ENCODE peak calls at places on chromosomes 3 and 15, in six cellular contexts. G is foreskin fibroblast, D is omental fat pad, N is psoas muscle, C is heart left ventricle, Q is fibroblast of lung. P is an unnamed sample.

GRCh38 chr3:107660316-107660976 is 137.7 kb downstream of the BBX start:
- DNase-seq in D (no peak), C (no peak), N (no peak), G (peak), Q (no peak), P (no peak)

GRCh38 chr3:43413676-43414368 is 127.5 kb downstream of the SNRK start:
- DNase-seq in C (no peak), N (no peak), G (no peak), D (no peak), Q (no peak), P (no peak)

GRCh38 chr3:179769411-179770247 is 116.8 kb downstream of the USP13 start:
- DNase-seq in D (no peak), G (no peak), Q (no peak), N (no peak), C (no peak), P (no peak)

GRCh38 chr15:74830868-74831267 is 4.4 kb downstream of the CPLX3 start:
- DNase-seq in G (no peak), Q (no peak), D (no peak), C (peak), N (no peak), P (no peak)

GRCh38 chr3:138455801-138456716 is 21.6 kb downstream of the ESYT3 start:
- DNase-seq in G (no peak), C (peak), Q (peak), N (no peak), D (no peak), P (peak)

GRCh38 chr15:89521605-89522004 is 25.2 kb upstream of the RHCG start:
- DNase-seq in C (no peak), Q (no peak), G (no peak), D (no peak), N (no peak), P (no peak)

GRCh38 chr3:129975332-129976090 is 991 bp downstream of the TRH start:
- DNase-seq in C (no peak), D (no peak), Q (no peak), N (no peak), G (peak), P (no peak)

GRCh38 chr15:56891852-56892251 is 26.6 kb upstream of the TCF12 start:
- DNase-seq in N (no peak), D (no peak), G (no peak), Q (no peak), C (no peak), P (no peak)

GRCh38 chr15:55587321-55588069 is 650 bp downstream of the PYGO1 start:
- DNase-seq in N (peak), G (peak), D (no peak), C (peak), Q (peak), P (peak)

DNA sequence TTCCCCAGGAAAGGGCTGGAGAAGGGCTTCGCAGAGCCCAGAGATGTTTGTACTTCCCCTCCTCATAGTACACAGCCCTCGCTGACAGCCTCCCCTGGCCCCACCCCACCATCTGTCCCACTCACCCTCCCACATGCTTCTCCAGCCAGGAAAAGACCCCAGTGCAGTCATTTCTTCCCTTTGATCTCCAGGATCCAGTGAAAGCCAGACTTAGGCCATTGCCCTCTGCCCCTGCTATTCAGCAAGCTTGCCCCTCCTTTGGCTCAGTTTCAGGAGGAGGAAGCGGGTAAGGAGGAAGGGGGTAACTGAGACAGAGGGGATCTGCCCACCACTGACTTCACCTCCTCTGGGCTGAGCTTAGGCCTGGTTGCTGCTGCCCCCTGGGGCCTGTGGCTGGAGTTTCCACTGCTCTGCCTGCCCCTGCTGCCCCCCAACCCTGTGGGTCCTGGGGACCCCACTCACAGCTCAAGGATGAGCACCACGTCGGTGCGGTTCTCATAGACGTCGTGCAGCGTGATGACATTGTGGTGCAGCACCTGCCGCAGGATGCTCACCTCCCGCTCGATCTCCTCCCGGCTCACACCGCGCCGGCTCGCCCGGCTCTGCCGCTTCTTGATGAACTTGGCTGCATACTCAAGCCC is 63.1 kb downstream of the DAPK2 start:
- DNase-seq in C (no peak), Q (no peak), D (no peak), G (no peak), N (no peak), P (no peak)
- TF ChIP-seq CTCF in C (peak), Q (peak), D (no peak), G (no peak), N (peak), P (peak)

DNA sequence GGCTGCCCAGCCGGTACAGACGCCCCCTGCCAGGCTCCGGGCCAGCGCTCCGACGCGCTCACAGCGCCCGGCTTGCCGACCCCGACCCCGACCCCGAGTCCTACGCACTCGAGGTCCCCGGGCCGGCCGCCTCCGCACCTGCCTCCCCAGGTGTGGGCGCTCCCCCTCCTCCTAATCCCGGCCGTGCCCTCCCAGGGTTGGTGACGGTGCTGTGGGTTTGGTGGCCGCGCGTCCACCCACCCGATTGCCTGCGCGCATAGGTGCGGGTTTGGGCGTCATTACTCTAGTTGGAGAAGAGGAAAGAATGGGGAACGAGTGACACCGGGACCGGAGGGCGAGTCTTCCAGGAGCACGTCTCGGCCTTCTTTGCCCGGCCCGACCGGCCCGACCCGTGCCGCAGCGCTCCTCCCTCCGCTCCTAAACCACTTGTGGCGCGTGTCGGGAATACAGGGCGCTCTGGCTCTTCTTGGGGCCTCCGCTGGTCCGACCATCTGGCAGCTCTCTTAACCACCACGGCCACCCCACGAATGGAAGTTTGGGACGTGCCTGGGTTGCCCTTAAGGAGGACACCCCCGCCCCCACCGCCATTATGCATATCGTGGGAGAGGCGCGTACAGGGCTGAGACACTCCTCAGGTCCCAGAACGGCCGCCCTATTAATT is 814 bp upstream of the THRB start:
- DNase-seq in C (peak), N (peak), Q (no peak), D (no peak), G (peak), P (no peak)
- TF ChIP-seq CTCF in C (peak), N (peak), Q (no peak), D (no peak), G (peak), P (peak)

GRCh38 chr15:33211409-33211808 is 16.9 kb upstream of the FMN1 start:
- DNase-seq in C (peak), D (no peak), N (no peak), Q (no peak), G (peak), P (no peak)

GRCh38 chr15:33218071-33218491 is 23.6 kb upstream of the FMN1 start:
- DNase-seq in C (no peak), G (no peak), D (no peak), N (no peak), Q (peak), P (no peak)

DNA sequence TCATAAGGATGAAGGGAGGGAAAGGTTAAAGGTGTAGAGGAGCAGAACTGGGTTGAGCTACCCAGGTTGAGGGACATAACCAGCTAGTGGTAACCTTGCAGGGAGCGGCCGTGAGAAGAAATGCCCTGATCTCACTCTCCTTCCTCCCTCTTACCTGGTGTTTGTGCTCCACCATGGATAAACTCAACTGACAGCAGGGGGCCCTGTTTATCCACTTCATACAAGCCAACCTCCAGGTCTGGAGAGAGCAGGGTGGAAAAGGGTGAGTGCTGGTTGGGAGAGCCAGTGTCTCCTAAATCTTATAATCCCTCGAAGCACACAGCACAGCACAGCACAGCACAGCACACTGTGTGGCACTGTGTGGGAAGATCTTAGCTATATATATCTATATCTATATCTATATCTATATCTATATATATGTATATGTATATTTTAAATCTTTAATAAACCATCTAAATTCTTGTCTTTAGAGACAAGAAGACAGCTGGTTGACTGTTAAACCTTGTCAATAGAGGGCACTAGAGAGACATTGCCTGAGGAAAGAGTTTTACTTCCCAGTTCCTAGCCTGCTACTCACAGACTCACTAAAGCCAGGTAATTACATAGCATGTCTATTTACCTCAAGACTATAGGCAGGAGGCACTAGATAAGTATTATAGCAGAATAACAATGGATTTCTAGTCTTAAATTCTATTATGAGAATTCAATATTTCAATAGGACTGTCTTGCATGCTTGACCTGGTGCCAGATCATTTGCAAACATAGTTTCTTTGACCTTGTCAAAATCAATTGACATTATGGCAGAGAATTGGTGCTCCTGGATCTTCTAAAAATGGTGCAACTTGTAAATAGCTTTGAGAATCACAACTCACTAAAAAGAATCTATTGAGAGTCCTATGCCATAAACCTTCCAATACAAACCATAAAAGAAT is 21.7 kb upstream of the FMN1 start:
- DNase-seq in G (peak), C (no peak), D (no peak), Q (no peak), N (no peak), P (no peak)
- TF ChIP-seq CTCF in G (peak), C (peak), D (no peak), Q (peak), N (peak), P (peak)

GRCh38 chr3:117719316-117719926 is 1009.8 kb downstream of the TUSC7 start:
- DNase-seq in C (no peak), G (peak), N (no peak), D (no peak), Q (no peak), P (no peak)
- TF ChIP-seq CTCF in C (peak), G (peak), N (peak), D (no peak), Q (peak), P (peak)

GRCh38 chr3:49899815-49900214 is 3.9 kb downstream of the MST1R start:
- DNase-seq in G (no peak), D (no peak), C (no peak), N (no peak), Q (no peak), P (no peak)
- TF ChIP-seq CTCF in G (peak), D (no peak), C (peak), N (peak), Q (peak), P (peak)

GRCh38 chr3:5806192-5806591 is 618.7 kb downstream of the EDEM1 start:
- DNase-seq in G (no peak), N (no peak), D (no peak), Q (no peak), C (no peak), P (no peak)
- TF ChIP-seq CTCF in G (no peak), N (no peak), D (no peak), Q (no peak), C (no peak), P (peak)

GRCh38 chr15:60087561-60087960 is 83.5 kb downstream of the FOXB1 start:
- DNase-seq in G (peak), D (no peak), Q (peak), N (no peak), C (no peak), P (no peak)

GRCh38 chr15:60086676-60087446 is 82.8 kb downstream of the FOXB1 start:
- DNase-seq in G (no peak), N (no peak), Q (peak), D (no peak), C (no peak), P (no peak)

GRCh38 chr15:60079210-60079609 is 75.1 kb downstream of the FOXB1 start:
- DNase-seq in C (no peak), Q (no peak), N (no peak), D (no peak), G (peak), P (no peak)

GRCh38 chr15:60081976-60082375 is 77.9 kb downstream of the FOXB1 start:
- DNase-seq in G (no peak), C (no peak), Q (no peak), N (no peak), D (no peak), P (no peak)

DNA sequence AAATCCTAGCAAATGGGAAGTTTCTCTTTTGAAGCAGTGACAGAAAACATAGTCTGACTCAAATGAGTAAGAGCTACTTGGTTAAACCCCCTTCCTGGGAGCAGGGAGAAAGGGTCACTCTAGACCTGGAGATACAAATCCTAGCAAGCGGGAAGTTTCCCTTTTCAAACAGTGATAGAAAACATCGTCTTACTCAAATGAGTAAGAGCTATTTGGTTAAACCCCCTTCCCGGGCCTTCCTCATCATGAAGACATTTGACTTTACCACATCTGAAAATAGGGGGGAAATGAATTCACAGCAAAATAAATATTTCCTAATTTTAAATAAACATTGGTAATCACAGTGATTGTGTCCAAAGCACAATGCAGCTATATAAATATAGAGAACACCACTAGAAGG is 79.2 kb downstream of the FOXB1 start:
- DNase-seq in N (no peak), G (peak), D (no peak), C (no peak), Q (peak), P (no peak)
- TF ChIP-seq CTCF in N (no peak), G (no peak), D (no peak), C (no peak), Q (no peak), P (no peak)